ENCODE peak calls at places on chromosomes 4 and X, in four cellular contexts. X, O, B and K are unnamed samples.
A peak's percentile ranks its signal among the peaks of the same experiment; 100 is the strongest.

GRCh38 chr4:77617203-77617602 is 11.6 kb downstream of the CXCL13 start:
- DNase-seq in X (no peak), O (no peak), B (no peak), K (no peak)

GRCh38 chr4:10577018-10577417 is 107.5 kb downstream of the CLNK start:
- DNase-seq in X (no peak), O (no peak), B (no peak), K (no peak)

GRCh38 chr4:102525099-102525498 is 23.9 kb downstream of the NFKB1 start:
- DNase-seq in X (no peak), O (no peak), B (no peak), K (no peak)

GRCh38 chr4:7739077-7739917 is 200.4 kb downstream of the AFAP1 start:
- DNase-seq in X (no peak), O (no peak), B (no peak), K (no peak)

GRCh38 chr4:82599336-82599735 is 37.5 kb upstream of the TMEM150C start:
- DNase-seq in X (no peak), O (no peak), B (peak; percentile 18), K (no peak)

GRCh38 chr4:76801621-76802545 is 96.1 kb downstream of the SOWAHB start:
- DNase-seq in X (no peak), O (peak; percentile 49), B (no peak), K (no peak)

GRCh38 chrX:11908371-11908770 is 150.3 kb downstream of the MSL3 start:
- DNase-seq in X (peak; percentile 11), O (no peak), B (peak; percentile 2), K (peak; percentile 0)

GRCh38 chr4:150150545-150151156 is 72.4 kb downstream of the DCLK2 start:
- DNase-seq in X (no peak), O (no peak), B (no peak), K (peak; percentile 64)

GRCh38 chr4:26613242-26613641 is 29.4 kb downstream of the TBC1D19 start:
- DNase-seq in X (no peak), O (no peak), B (no peak), K (no peak)

GRCh38 chr4:52856802-52857201 is 5.3 kb upstream of the RASL11B start:
- DNase-seq in X (no peak), O (no peak), B (no peak), K (no peak)

GRCh38 chrX:110384490-110384889 is 25.8 kb downstream of the RTL9 start:
- DNase-seq in X (no peak), O (no peak), B (no peak), K (no peak)

GRCh38 chr4:71545168-71545567 is 206.3 kb downstream of the SLC4A4 start:
- DNase-seq in X (no peak), O (no peak), B (no peak), K (peak; percentile 33)

GRCh38 chr4:33722800-33723511 is 2521.4 kb downstream of the ARAP2 start:
- DNase-seq in X (no peak), O (no peak), B (no peak), K (peak; percentile 6)

GRCh38 chrX:150731795-150732194 is 38.6 kb downstream of the MTMR1 start:
- DNase-seq in X (no peak), O (no peak), B (no peak), K (no peak)

GRCh38 chrX:133538148-133538547 is 122.9 kb upstream of the GPC4 start:
- DNase-seq in X (no peak), O (no peak), B (no peak), K (no peak)

GRCh38 chr4:69563424-69563823 is 67.7 kb upstream of the UGT2B4 start:
- DNase-seq in X (no peak), O (no peak), B (no peak), K (no peak)

GRCh38 chrX:119121341-119121740 is 6.3 kb downstream of the KIAA1210 start:
- DNase-seq in X (no peak), O (no peak), B (no peak), K (no peak)

GRCh38 chr4:168744021-168744420 is 247.2 kb downstream of the PALLD start:
- DNase-seq in X (no peak), O (no peak), B (no peak), K (no peak)

GRCh38 chr4:6701371-6701770 is 7.7 kb downstream of the S100P start:
- DNase-seq in X (peak; percentile 44), O (no peak), B (no peak), K (no peak)

GRCh38 chr4:101818362-101818761 is 27.8 kb downstream of the BANK1 start:
- DNase-seq in X (no peak), O (no peak), B (no peak), K (no peak)

GRCh38 chr4:2797545-2798305 is 4.8 kb downstream of the SH3BP2 start:
- DNase-seq in X (peak; percentile 34), O (no peak), B (no peak), K (no peak)

GRCh38 chr4:16916719-16917337 is 18.4 kb upstream of the LDB2 start:
- DNase-seq in X (peak; percentile 50), O (no peak), B (peak; percentile 62), K (no peak)